ENCODE peak calls at places on chromosomes 13 and 19, in five cellular contexts. W is iris pigment epithelial cell; A is activated CD4-positive, alpha-beta T cell treated with anti-CD3 and anti-CD28 coated beads for 48 hours; V is stimulated activated CD4-positive, alpha-beta T cell treated with anti-CD3 and anti-CD28 coated beads, Interleukin-1b, Interleukin-23, amount 100 ng/mL, for 1 hour; S is COLO829. H is an unnamed sample.

GRCh38 chr13:23674795-23675640 is 104.8 kb downstream of the TNFRSF19 start:
- DNase-seq in W (peak), A (peak), V (no peak), S (no peak), H (peak)

GRCh38 chr19:42658148-42658547 is 63.4 kb upstream of the CEACAM8 start:
- DNase-seq in W (peak), A (no peak), V (no peak), S (no peak), H (peak)

GRCh38 chr13:47420568-47420967 is 523.7 kb upstream of the HTR2A start:
- DNase-seq in W (no peak), A (no peak), V (no peak), S (peak), H (peak)

GRCh38 chr19:5498817-5499535 is 43.8 kb downstream of the ZNRF4 start:
- DNase-seq in W (no peak), A (no peak), V (no peak), S (no peak), H (no peak)

GRCh38 chr19:7781157-7781556 is 18.1 kb downstream of the CLEC4M start:
- DNase-seq in W (no peak), A (no peak), V (no peak), S (no peak), H (no peak)

GRCh38 chr19:801030-801860 is 4.0 kb downstream of the PTBP1 start:
- DNase-seq in W (no peak), A (no peak), V (no peak), S (no peak), H (peak)

GRCh38 chr13:59677966-59678814 is 485.5 kb downstream of the DIAPH3 start:
- DNase-seq in W (peak), A (no peak), V (no peak), S (peak), H (peak)

GRCh38 chr13:77563110-77563509 is 27.6 kb downstream of the SCEL start:
- DNase-seq in W (peak), A (no peak), V (no peak), S (no peak), H (peak)

GRCh38 chr19:11223208-11223607 is 16.2 kb upstream of the ANGPTL8 start:
- DNase-seq in W (no peak), A (no peak), V (no peak), S (no peak), H (no peak)

GRCh38 chr19:45667620-45668341 is at the start of gene GIPR:
- DNase-seq in W (no peak), A (peak), V (no peak), S (no peak), H (peak)

GRCh38 chr13:40170982-40171381 is 495.5 kb downstream of the FOXO1 start:
- DNase-seq in W (no peak), A (peak), V (no peak), S (no peak), H (no peak)

GRCh38 chr13:25768726-25769270 is 283.0 kb downstream of the SHISA2 start:
- DNase-seq in W (no peak), A (no peak), V (no peak), S (no peak), H (no peak)

GRCh38 chr19:9641810-9642209 is 20.8 kb upstream of the ZNF561 start:
- DNase-seq in W (no peak), A (peak), V (no peak), S (no peak), H (no peak)